ENCODE peak calls at places on chromosomes 6 and 20, in seven cellular contexts. K, A, I, X, W, Y and O are unnamed samples.

GRCh38 chr20:57594092-57594911 is 25.9 kb downstream of the ZBP1 start:
- DNase-seq in K (peak), A (no peak), I (peak), X (no peak), W (peak), Y (peak), O (no peak)

GRCh38 chr6:10528170-10528981 is 7.2 kb downstream of the GCNT2 start:
- DNase-seq in K (no peak), A (peak), I (peak), X (no peak), W (no peak), Y (peak), O (no peak)

GRCh38 chr6:33620584-33621395 is at the start of gene ITPR3:
- DNase-seq in K (peak), A (peak), I (peak), X (no peak), W (peak), Y (peak), O (no peak)

GRCh38 chr20:51802170-51802745 is at the start of gene SALL4:
- DNase-seq in K (peak), A (no peak), I (peak), X (no peak), W (no peak), Y (peak), O (no peak)

GRCh38 chr6:117992856-117993255 is 85.8 kb downstream of the SLC35F1 start:
- DNase-seq in K (no peak), A (no peak), I (no peak), X (peak), W (no peak), Y (no peak), O (no peak)

GRCh38 chr6:130202782-130203181 is 20.0 kb downstream of the SAMD3 start:
- DNase-seq in K (no peak), A (no peak), I (no peak), X (no peak), W (no peak), Y (no peak), O (no peak)

GRCh38 chr6:4369616-4370015 is 234.2 kb upstream of the ECI2 start:
- DNase-seq in K (no peak), A (no peak), I (no peak), X (no peak), W (no peak), Y (peak), O (no peak)

GRCh38 chr6:129370268-129370916 is 339.6 kb downstream of the ARHGAP18 start:
- DNase-seq in K (peak), A (peak), I (peak), X (peak), W (peak), Y (peak), O (no peak)

GRCh38 chr20:19887566-19888268 is 129.4 kb upstream of the NAA20 start:
- DNase-seq in K (no peak), A (no peak), I (no peak), X (no peak), W (no peak), Y (no peak), O (no peak)

GRCh38 chr6:1028744-1029143 is 283.2 kb upstream of the FOXQ1 start:
- DNase-seq in K (no peak), A (no peak), I (no peak), X (no peak), W (no peak), Y (no peak), O (no peak)

GRCh38 chr20:58753929-58754551 is 61.4 kb downstream of the NPEPL1 start:
- DNase-seq in K (no peak), A (no peak), I (no peak), X (no peak), W (no peak), Y (no peak), O (no peak)

GRCh38 chr6:142856607-142856856 is 88.4 kb downstream of the HIVEP2 start:
- DNase-seq in K (no peak), A (no peak), I (no peak), X (no peak), W (no peak), Y (no peak), O (no peak)